ENCODE peak calls at places on chromosomes 12 and 14, in six cellular contexts. M is non-pigmented ciliary epithelial cell, H is left cardiac atrium, X is globus pallidus, Q is AG08395, Y is skeletal muscle cell. T is an unnamed sample.

GRCh38 chr14:77184396-77185092 is 2.9 kb downstream of the TMEM63C start:
- DNase-seq in Q (no peak), X (no peak), M (no peak), Y (no peak), H (no peak), T (no peak)

GRCh38 chr12:86777335-86777734 is 521.1 kb upstream of the MGAT4C start:
- DNase-seq in Y (no peak), X (peak), M (no peak), Q (no peak), H (peak), T (no peak)

GRCh38 chr14:99479903-99480855 is 480 bp downstream of the SETD3 start:
- DNase-seq in Y (peak), M (no peak), Q (peak), H (peak), X (peak), T (peak)

GRCh38 chr14:99892406-99892805 is 99.2 kb downstream of the EML1 start:
- DNase-seq in Q (no peak), Y (no peak), X (no peak), M (no peak), H (no peak), T (no peak)

GRCh38 chr14:95345032-95345431 is 25.3 kb upstream of the CLMN start:
- DNase-seq in H (no peak), Q (no peak), M (no peak), Y (no peak), X (no peak), T (no peak)

GRCh38 chr12:113912761-113913295 is 53.3 kb downstream of the RBM19 start:
- DNase-seq in H (peak), X (peak), Q (peak), Y (no peak), M (peak), T (peak)

GRCh38 chr14:76930549-76930948 is 98.0 kb downstream of the IRF2BPL start:
- DNase-seq in M (no peak), X (no peak), Y (no peak), H (no peak), Q (no peak), T (no peak)

GRCh38 chr14:106652494-106652893 is 1126.1 kb downstream of the TMEM121 start:
- DNase-seq in Y (no peak), X (no peak), M (no peak), H (no peak), Q (no peak), T (no peak)

GRCh38 chr12:7705846-7706245 is 5.4 kb upstream of the DPPA3 start:
- DNase-seq in Q (no peak), X (no peak), Y (no peak), H (no peak), M (no peak), T (no peak)

GRCh38 chr14:59281613-59282012 is 93.1 kb downstream of the DAAM1 start:
- DNase-seq in M (no peak), X (no peak), Y (peak), H (no peak), Q (peak), T (no peak)

GRCh38 chr14:54672688-54673087 is 105.8 kb downstream of the SAMD4A start:
- DNase-seq in M (no peak), Y (no peak), X (no peak), H (no peak), Q (no peak), T (no peak)

GRCh38 chr12:67394600-67394999 is 125.4 kb downstream of the CAND1 start:
- DNase-seq in X (peak), Y (peak), Q (peak), H (peak), M (peak), T (no peak)

GRCh38 chr14:55426881-55427280 is 13.5 kb downstream of the TBPL2 start:
- DNase-seq in M (no peak), H (no peak), Q (no peak), Y (no peak), X (no peak), T (no peak)

GRCh38 chr14:30287579-30288445 is 271.1 kb upstream of the G2E3 start:
- DNase-seq in Q (no peak), X (no peak), H (no peak), M (no peak), Y (peak), T (no peak)

GRCh38 chr12:31966558-31967205 is 7.5 kb downstream of the RESF1 start:
- DNase-seq in Y (no peak), H (no peak), M (no peak), Q (no peak), X (no peak), T (no peak)

T was measured in neural crest cell.